ENCODE peak calls at places on chromosomes 2 and 18, in seven cellular contexts. S is NB4, M is A549, E is GM12865, B is WTC11, D is AG04450, C is tibial artery. Q is an unnamed sample.

GRCh38 chr2:183359867-183360266 is 235.6 kb downstream of the NUP35 start:
- DNase-seq in E (no peak), C (no peak), M (no peak), D (no peak), S (no peak), B (no peak), Q (peak; percentile 3)

GRCh38 chr2:105256431-105257047 is 15.0 kb downstream of the GPR45 start:
- DNase-seq in C (no peak), E (no peak), M (no peak), B (no peak), S (no peak), D (no peak), Q (no peak)

GRCh38 chr18:63322908-63323634 is 3.5 kb upstream of the BCL2 start:
- DNase-seq in B (peak; percentile 37), C (peak; percentile 42), S (peak; percentile 83), M (peak; percentile 39), D (peak; percentile 42), E (peak; percentile 80), Q (peak; percentile 73)

GRCh38 chr2:120762341-120763061 is 26.8 kb downstream of the GLI2 start:
- DNase-seq in D (no peak), B (no peak), C (peak; percentile 12), E (no peak), M (no peak), S (no peak), Q (no peak)

GRCh38 chr18:26190506-26190905 is 35.7 kb upstream of the TAF4B start:
- DNase-seq in E (peak; percentile 89), C (no peak), S (no peak), M (no peak), D (no peak), B (no peak), Q (peak; percentile 51)

GRCh38 chr18:40371673-40372072 is 1583.4 kb upstream of the PIK3C3 start:
- DNase-seq in E (no peak), S (no peak), C (no peak), D (peak; percentile 26), B (no peak), M (no peak), Q (no peak)

GRCh38 chr18:31102020-31102684 is at the start of gene DSC2:
- DNase-seq in S (no peak), E (no peak), M (no peak), B (peak; percentile 72), D (no peak), C (peak; percentile 22), Q (no peak)

GRCh38 chr2:19474128-19474527 is 115.7 kb upstream of the OSR1 start:
- DNase-seq in D (no peak), C (peak; percentile 41), E (peak; percentile 63), B (no peak), M (no peak), S (peak; percentile 93), Q (peak; percentile 71)

GRCh38 chr2:190836767-190837166 is 43.9 kb upstream of the GLS start:
- DNase-seq in B (no peak), D (no peak), M (no peak), S (no peak), E (no peak), C (no peak), Q (no peak)

GRCh38 chr2:96887419-96888081 is 17.7 kb upstream of the SEMA4C start:
- DNase-seq in S (no peak), C (peak; percentile 63), B (no peak), D (no peak), E (no peak), M (no peak), Q (no peak)

GRCh38 chr2:127199223-127199622 is 20.9 kb downstream of the CYP27C1 start:
- DNase-seq in M (no peak), B (no peak), E (no peak), C (no peak), S (no peak), D (no peak), Q (no peak)

GRCh38 chr2:226915846-226916360 is 80.0 kb downstream of the RHBDD1 start:
- DNase-seq in M (no peak), B (no peak), S (peak; percentile 12), D (peak; percentile 67), C (no peak), E (no peak), Q (no peak)

GRCh38 chr18:36127866-36128845 is 984 bp downstream of the SLC39A6 start:
- DNase-seq in C (peak; percentile 28), B (peak; percentile 29), M (no peak), D (no peak), S (peak; percentile 24), E (peak; percentile 11), Q (no peak)

GRCh38 chr2:174797792-174798276 is 33.6 kb upstream of the CHRNA1 start:
- DNase-seq in M (no peak), E (no peak), S (no peak), D (no peak), C (no peak), B (no peak), Q (no peak)

GRCh38 chr2:101205521-101205998 is 47.1 kb upstream of the CNOT11 start:
- DNase-seq in B (peak; percentile 41), C (peak; percentile 58), D (peak; percentile 63), S (peak; percentile 84), E (peak; percentile 69), M (peak; percentile 59), Q (peak; percentile 74)

GRCh38 chr2:217714268-217714643 is 288.5 kb downstream of the TNS1 start:
- DNase-seq in B (no peak), C (peak; percentile 73), M (no peak), D (no peak), S (peak; percentile 11), E (no peak), Q (no peak)

GRCh38 chr2:102069311-102069974 is 73.1 kb upstream of the IL1R1 start:
- DNase-seq in E (no peak), B (no peak), D (no peak), S (no peak), M (no peak), C (no peak), Q (no peak)

GRCh38 chr2:216318470-216318869 is 53.8 kb downstream of the MARCHF4 start:
- DNase-seq in C (no peak), D (no peak), S (no peak), M (no peak), E (no peak), B (no peak), Q (no peak)

GRCh38 chr2:160388464-160389263 is 104.9 kb downstream of the RBMS1 start:
- DNase-seq in M (no peak), C (peak; percentile 67), D (no peak), S (peak; percentile 87), E (no peak), B (no peak), Q (peak; percentile 68)

GRCh38 chr18:77343846-77344527 is 94.3 kb downstream of the GALR1 start:
- DNase-seq in C (no peak), S (no peak), B (no peak), E (no peak), D (no peak), M (no peak), Q (no peak)

GRCh38 chr2:236843604-236844003 is 242.1 kb upstream of the COPS8 start:
- DNase-seq in E (no peak), D (no peak), C (no peak), B (no peak), S (no peak), M (no peak), Q (no peak)

GRCh38 chr2:219175928-219176817 is 552 bp downstream of the CNPPD1 start:
- DNase-seq in D (no peak), M (peak; percentile 33), S (peak; percentile 70), C (peak; percentile 69), E (peak; percentile 62), B (peak; percentile 64), Q (peak; percentile 48)

GRCh38 chr2:219178377-219179175 is 501 bp downstream of the RETREG2 start:
- DNase-seq in E (peak; percentile 47), M (peak; percentile 21), S (peak; percentile 82), B (peak; percentile 47), D (no peak), C (peak; percentile 53), Q (peak; percentile 50)

GRCh38 chr2:219175486-219175885 is 1.2 kb downstream of the CNPPD1 start:
- DNase-seq in S (no peak), M (no peak), C (no peak), B (no peak), D (no peak), E (no peak), Q (no peak)

GRCh38 chr2:219177594-219178376 is at the start of gene RETREG2:
- DNase-seq in B (peak; percentile 78), C (peak; percentile 94), D (peak; percentile 62), M (peak; percentile 87), S (peak; percentile 95), E (peak; percentile 97), Q (peak; percentile 82)

GRCh38 chr2:219176818-219177593 is at the start of gene CNPPD1:
- DNase-seq in M (peak; percentile 55), E (peak; percentile 94), D (no peak), S (peak; percentile 96), B (peak; percentile 76), C (peak; percentile 89), Q (peak; percentile 90)
- TF ChIP-seq CTCF in M (no peak), E (no peak), D (no peak), S (no peak), B (no peak), C (no peak), Q (no peak)

DNA sequence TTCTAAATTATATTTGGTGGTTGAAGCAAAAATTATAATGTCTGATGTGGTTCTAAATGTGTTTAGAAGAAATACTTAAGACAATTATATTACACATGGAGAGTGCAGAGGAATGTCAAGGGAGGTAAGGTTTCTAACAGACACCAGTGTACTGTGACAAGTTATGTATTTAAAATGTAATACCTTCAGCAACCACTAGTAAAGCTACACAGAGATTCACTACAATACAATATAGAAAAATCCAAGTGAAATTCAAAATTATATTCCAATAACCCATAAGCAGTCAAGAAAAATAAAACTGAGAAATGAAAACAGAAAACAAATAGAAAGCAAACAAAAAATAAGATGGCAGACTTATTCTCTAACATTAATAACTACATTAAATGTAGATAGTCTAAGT is 249.5 kb upstream of the KLHL14 start:
- DNase-seq in M (peak; percentile 0), S (no peak), C (no peak), E (no peak), B (no peak), D (no peak), Q (no peak)
- TF ChIP-seq CTCF in M (no peak), S (no peak), C (no peak), E (no peak), B (no peak), D (peak; percentile 8), Q (no peak)

DNA sequence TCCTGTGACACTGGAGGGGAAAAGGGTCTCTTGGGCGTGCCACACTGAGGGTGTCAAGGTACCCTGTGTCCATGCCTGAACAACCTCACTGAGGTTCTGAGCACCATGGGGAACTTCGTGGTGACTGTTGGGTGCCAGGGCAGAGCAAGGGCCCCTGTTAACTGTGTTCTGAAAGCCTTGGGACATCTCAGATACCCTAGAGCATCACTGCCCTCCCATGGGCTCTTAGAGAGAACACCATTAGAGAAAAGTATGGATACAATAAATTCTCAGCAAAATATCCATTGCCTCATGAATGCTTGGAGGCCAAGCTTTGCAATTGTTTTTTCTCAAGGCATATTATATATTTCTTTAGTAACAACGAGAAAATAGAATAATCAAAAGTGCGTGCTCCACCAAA is 488.5 kb upstream of the NRP2 start:
- DNase-seq in S (no peak), D (no peak), B (no peak), E (no peak), C (no peak), M (no peak), Q (no peak)
- TF ChIP-seq CTCF in S (no peak), D (no peak), B (no peak), E (no peak), C (no peak), M (no peak), Q (no peak)

DNA sequence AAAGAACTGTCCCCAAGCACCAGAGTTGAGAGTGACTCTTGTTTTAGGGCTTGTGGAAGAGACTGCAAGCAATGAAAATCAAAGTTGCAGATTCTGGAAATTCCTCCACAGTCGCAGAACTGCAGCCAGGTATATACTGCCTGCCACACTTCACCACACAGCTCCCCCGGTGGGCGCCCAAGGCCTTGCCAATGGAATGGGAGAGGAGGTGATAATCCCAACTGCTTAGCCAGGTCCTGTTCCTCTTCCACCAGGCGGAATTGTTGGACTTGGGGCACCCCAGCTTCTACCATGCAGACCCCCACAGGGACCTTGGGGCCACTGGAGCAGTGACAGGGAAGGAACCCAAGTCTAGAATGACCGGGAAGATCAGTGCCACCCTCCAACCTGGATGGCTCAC is 4.8 kb upstream of the PDIA6 start:
- DNase-seq in E (no peak), M (peak; percentile 51), S (peak; percentile 30), D (no peak), B (peak; percentile 80), C (no peak), Q (peak; percentile 36)
- TF ChIP-seq CTCF in E (no peak), M (peak; percentile 15), S (peak; percentile 54), D (peak; percentile 28), B (peak; percentile 49), C (no peak), Q (peak; percentile 37)

Q was measured in activated CD8-positive, alpha-beta T cell treated with anti-CD3 and anti-CD28 coated beads for 36 hours.